ENCODE peak calls at places on chromosome 14, in four cellular contexts. V, R, S and L are unnamed samples.

GRCh38 chr14:54697806-54698205 is 130.9 kb downstream of the SAMD4A start:
- DNase-seq in V (no peak), R (no peak), S (no peak), L (no peak)

GRCh38 chr14:90715993-90716392 is 100.2 kb downstream of the TTC7B start:
- DNase-seq in V (no peak), R (no peak), S (no peak), L (no peak)

GRCh38 chr14:65425885-65426284 is 13.4 kb downstream of the FUT8 start:
- DNase-seq in V (no peak), R (no peak), S (no peak), L (no peak)

GRCh38 chr14:59482120-59482434 is 2.1 kb downstream of the L3HYPDH start:
- DNase-seq in V (no peak), R (no peak), S (no peak), L (no peak)

GRCh38 chr14:57290753-57291152 is 22.0 kb downstream of the AP5M1 start:
- DNase-seq in V (no peak), R (no peak), S (no peak), L (no peak)

GRCh38 chr14:45838597-45838996 is 585.6 kb upstream of the MIS18BP1 start:
- DNase-seq in V (no peak), R (no peak), S (no peak), L (no peak)

GRCh38 chr14:102525213-102526143 is 15.9 kb upstream of the ANKRD9 start:
- DNase-seq in V (peak; percentile 52), R (no peak), S (peak; percentile 60), L (no peak)

GRCh38 chr14:100187247-100187833 is 27.9 kb upstream of the DEGS2 start:
- DNase-seq in V (no peak), R (no peak), S (no peak), L (no peak)

GRCh38 chr14:54650331-54651017 is 83.5 kb downstream of the SAMD4A start:
- DNase-seq in V (peak; percentile 57), R (no peak), S (no peak), L (peak; percentile 8)